ENCODE peak calls at places on chromosomes 12 and 14, in four cellular contexts. One of them, this sample, is unnamed.

GRCh38 chr12:14283489-14284144 is 81.9 kb upstream of the ATF7IP start:
- DNase-seq in putamen: no peak
- DNase-seq in HFF-Myc: no peak
- DNase-seq in endothelial cell: no peak
- DNase-seq in this sample: no peak

GRCh38 chr14:22492601-22493000 is 96.4 kb downstream of the DAD1 start:
- DNase-seq in HFF-Myc: no peak
- DNase-seq in putamen: no peak
- DNase-seq in endothelial cell: no peak
- DNase-seq in this sample: no peak

GRCh38 chr12:69933115-69933552 is 108.1 kb downstream of the MYRFL start:
- DNase-seq in endothelial cell: peak
- DNase-seq in HFF-Myc: no peak
- DNase-seq in putamen: no peak
- DNase-seq in this sample: no peak

GRCh38 chr14:81269979-81270375 is 49.2 kb upstream of the GTF2A1 start:
- DNase-seq in endothelial cell: no peak
- DNase-seq in HFF-Myc: no peak
- DNase-seq in putamen: no peak
- DNase-seq in this sample: no peak

GRCh38 chr14:79510659-79511058 is 700.6 kb downstream of the DIO2 start:
- DNase-seq in putamen: no peak
- DNase-seq in endothelial cell: no peak
- DNase-seq in HFF-Myc: no peak
- DNase-seq in this sample: no peak

GRCh38 chr12:98594050-98594853 is 766 bp downstream of the SLC25A3 start:
- DNase-seq in HFF-Myc: no peak
- DNase-seq in endothelial cell: peak
- DNase-seq in putamen: peak
- DNase-seq in this sample: peak

GRCh38 chr12:101343893-101344292 is 63.7 kb downstream of the ARL1 start:
- DNase-seq in putamen: no peak
- DNase-seq in HFF-Myc: no peak
- DNase-seq in endothelial cell: no peak
- DNase-seq in this sample: no peak

GRCh38 chr12:122001379-122002209 is 20.1 kb upstream of the BCL7A start:
- DNase-seq in putamen: peak
- DNase-seq in HFF-Myc: no peak
- DNase-seq in endothelial cell: no peak
- DNase-seq in this sample: peak

GRCh38 chr14:92259613-92260357 is 63.2 kb upstream of the SLC24A4 start:
- DNase-seq in putamen: no peak
- DNase-seq in HFF-Myc: no peak
- DNase-seq in endothelial cell: no peak
- DNase-seq in this sample: no peak

GRCh38 chr14:106207316-106207715 is 680.9 kb downstream of the TMEM121 start:
- DNase-seq in endothelial cell: no peak
- DNase-seq in HFF-Myc: no peak
- DNase-seq in putamen: no peak
- DNase-seq in this sample: no peak

GRCh38 chr12:57620936-57621496 is 9.8 kb downstream of the ARHGEF25 start:
- DNase-seq in putamen: no peak
- DNase-seq in endothelial cell: peak
- DNase-seq in HFF-Myc: no peak
- DNase-seq in this sample: no peak

GRCh38 chr14:58717211-58717610 is 79.4 kb downstream of the DACT1 start:
- DNase-seq in putamen: no peak
- DNase-seq in HFF-Myc: no peak
- DNase-seq in endothelial cell: no peak
- DNase-seq in this sample: no peak

GRCh38 chr14:99081156-99081765 is 190.7 kb downstream of the BCL11B start:
- DNase-seq in putamen: no peak
- DNase-seq in HFF-Myc: no peak
- DNase-seq in endothelial cell: no peak
- DNase-seq in this sample: no peak

GRCh38 chr12:108241961-108242360 is 97.2 kb downstream of the CMKLR1 start:
- DNase-seq in endothelial cell: no peak
- DNase-seq in HFF-Myc: no peak
- DNase-seq in putamen: no peak
- DNase-seq in this sample: no peak

GRCh38 chr12:12467701-12468218 is 94.9 kb downstream of the DUSP16 start:
- DNase-seq in endothelial cell: no peak
- DNase-seq in HFF-Myc: no peak
- DNase-seq in putamen: peak
- DNase-seq in this sample: no peak

GRCh38 chr12:31035226-31035625 is 38.4 kb upstream of the DDX11 start:
- DNase-seq in endothelial cell: no peak
- DNase-seq in HFF-Myc: no peak
- DNase-seq in putamen: no peak
- DNase-seq in this sample: no peak

GRCh38 chr12:102946042-102946441 is 11.4 kb upstream of the ASCL1 start:
- DNase-seq in HFF-Myc: no peak
- DNase-seq in endothelial cell: no peak
- DNase-seq in putamen: no peak
- DNase-seq in this sample: no peak

GRCh38 chr14:65943150-65943549 is 530.6 kb downstream of the FUT8 start:
- DNase-seq in putamen: no peak
- DNase-seq in endothelial cell: no peak
- DNase-seq in HFF-Myc: no peak
- DNase-seq in this sample: no peak

GRCh38 chr14:97328743-97329142 is 531.6 kb downstream of the VRK1 start:
- DNase-seq in HFF-Myc: no peak
- DNase-seq in putamen: no peak
- DNase-seq in endothelial cell: no peak
- DNase-seq in this sample: no peak

GRCh38 chr12:6635375-6635855 is 344 bp downstream of the LPAR5 start:
- DNase-seq in endothelial cell: no peak
- DNase-seq in HFF-Myc: no peak
- DNase-seq in putamen: no peak
- DNase-seq in this sample: no peak

GRCh38 chr12:51751657-51752056 is 96.9 kb downstream of the FIGNL2 start:
- DNase-seq in HFF-Myc: no peak
- DNase-seq in putamen: peak
- DNase-seq in endothelial cell: no peak
- DNase-seq in this sample: no peak

GRCh38 chr12:4106617-4107016 is 166.9 kb upstream of the CCND2 start:
- DNase-seq in HFF-Myc: no peak
- DNase-seq in putamen: no peak
- DNase-seq in endothelial cell: no peak
- DNase-seq in this sample: no peak

GRCh38 chr12:2409656-2410265 is 357.0 kb downstream of the CACNA1C start:
- DNase-seq in HFF-Myc: no peak
- DNase-seq in endothelial cell: no peak
- DNase-seq in putamen: no peak
- DNase-seq in this sample: no peak

GRCh38 chr14:90630407-90630806 is 185.8 kb downstream of the TTC7B start:
- DNase-seq in endothelial cell: no peak
- DNase-seq in HFF-Myc: no peak
- DNase-seq in putamen: no peak
- DNase-seq in this sample: no peak

GRCh38 chr12:75766263-75767160 is 255.1 kb upstream of the KRR1 start:
- DNase-seq in endothelial cell: no peak
- DNase-seq in putamen: peak
- DNase-seq in HFF-Myc: no peak
- DNase-seq in this sample: no peak

GRCh38 chr12:75571204-75571603 is 59.8 kb upstream of the KRR1 start:
- DNase-seq in endothelial cell: no peak
- DNase-seq in putamen: peak
- DNase-seq in HFF-Myc: no peak
- DNase-seq in this sample: no peak

GRCh38 chr14:92665699-92666110 is 82.7 kb downstream of the LGMN start:
- DNase-seq in putamen: no peak
- DNase-seq in HFF-Myc: no peak
- DNase-seq in endothelial cell: no peak
- DNase-seq in this sample: no peak

GRCh38 chr14:73752297-73752992 is 38.3 kb upstream of the PNMA1 start:
- DNase-seq in putamen: no peak
- DNase-seq in endothelial cell: no peak
- DNase-seq in HFF-Myc: no peak
- DNase-seq in this sample: peak

GRCh38 chr12:65632131-65632855 is 192.0 kb upstream of the HMGA2 start:
- DNase-seq in putamen: no peak
- DNase-seq in endothelial cell: no peak
- DNase-seq in HFF-Myc: no peak
- DNase-seq in this sample: no peak

GRCh38 chr12:106106892-106107291 is 31.9 kb downstream of the NUAK1 start:
- DNase-seq in HFF-Myc: no peak
- DNase-seq in putamen: no peak
- DNase-seq in endothelial cell: peak
- DNase-seq in this sample: peak

GRCh38 chr12:70637286-70637685 is at the start of gene PTPRB:
- DNase-seq in putamen: no peak
- DNase-seq in endothelial cell: peak
- DNase-seq in HFF-Myc: no peak
- DNase-seq in this sample: no peak

GRCh38 chr12:46187023-46187422 is 81.8 kb downstream of the SLC38A1 start:
- DNase-seq in endothelial cell: no peak
- DNase-seq in putamen: no peak
- DNase-seq in HFF-Myc: peak
- DNase-seq in this sample: peak

GRCh38 chr12:59595557-59596231 is at the start of gene SLC16A7:
- DNase-seq in HFF-Myc: peak
- DNase-seq in endothelial cell: peak
- DNase-seq in putamen: peak
- DNase-seq in this sample: peak

GRCh38 chr12:123723765-123724164 is 11.6 kb downstream of the ATP6V0A2 start:
- DNase-seq in putamen: no peak
- DNase-seq in HFF-Myc: no peak
- DNase-seq in endothelial cell: no peak
- DNase-seq in this sample: no peak

GRCh38 chr12:92702754-92703679 is at the start of gene PLEKHG7:
- DNase-seq in HFF-Myc: no peak
- DNase-seq in endothelial cell: no peak
- DNase-seq in putamen: no peak
- DNase-seq in this sample: no peak

This sample was measured in prostate gland.